ENCODE peak calls at places on chromosome 18, in eight cellular contexts. U is lung, A is hepatocyte, H is endodermal cell, E is tibial nerve, C is upper lobe of right lung, G is neural progenitor cell, B is SK-N-SH. O is an unnamed sample.

GRCh38 chr18:67805261-67805660 is 288.7 kb upstream of the DSEL start:
- DNase-seq in U (no peak), A (no peak), H (no peak), E (no peak), C (no peak), G (peak; percentile 30), B (no peak), O (no peak)

GRCh38 chr18:23106575-23106974 is 28.7 kb upstream of the CABLES1 start:
- DNase-seq in U (no peak), A (peak; percentile 83), H (no peak), E (no peak), C (no peak), G (no peak), B (no peak), O (no peak)

GRCh38 chr18:48735070-48735676 is 196.3 kb downstream of the CTIF start:
- DNase-seq in U (no peak), A (no peak), H (peak; percentile 68), E (no peak), C (no peak), G (peak; percentile 35), B (no peak), O (no peak)

GRCh38 chr18:75350440-75350839 is 77.1 kb downstream of the SMIM21 start:
- DNase-seq in U (no peak), A (peak; percentile 59), H (peak; percentile 71), E (no peak), C (no peak), G (peak; percentile 65), B (no peak), O (no peak)

GRCh38 chr18:34222396-34223163 is 2.1 kb downstream of the NOL4 start:
- DNase-seq in U (no peak), A (peak; percentile 19), H (peak; percentile 87), E (no peak), C (peak; percentile 64), G (peak; percentile 73), B (peak; percentile 64), O (no peak)

GRCh38 chr18:66111018-66111417 is 360.2 kb downstream of the CDH7 start:
- DNase-seq in U (no peak), A (no peak), H (no peak), E (no peak), C (no peak), G (no peak), B (no peak), O (no peak)

GRCh38 chr18:77205769-77206168 is 43.9 kb upstream of the GALR1 start:
- DNase-seq in U (no peak), A (no peak), H (no peak), E (no peak), C (no peak), G (no peak), B (no peak), O (no peak)

GRCh38 chr18:6729247-6730091 is at the start of gene ARHGAP28:
- DNase-seq in U (peak; percentile 74), A (peak; percentile 96), H (peak; percentile 96), E (peak; percentile 41), C (peak; percentile 91), G (peak; percentile 96), B (peak; percentile 89), O (no peak)

GRCh38 chr18:63895190-63895589 is 7.7 kb downstream of the SERPINB2 start:
- DNase-seq in U (no peak), A (no peak), H (no peak), E (no peak), C (no peak), G (no peak), B (no peak), O (no peak)

GRCh38 chr18:33804258-33804657 is 226.2 kb downstream of the ASXL3 start:
- DNase-seq in U (no peak), A (peak; percentile 11), H (no peak), E (peak; percentile 12), C (no peak), G (no peak), B (no peak), O (no peak)

GRCh38 chr18:8623549-8624106 is 14.4 kb downstream of the RAB12 start:
- DNase-seq in U (peak; percentile 51), A (no peak), H (no peak), E (no peak), C (peak; percentile 76), G (no peak), B (no peak), O (no peak)

GRCh38 chr18:49168970-49169619 is 218.3 kb upstream of the SMAD7 start:
- DNase-seq in U (peak; percentile 37), A (peak; percentile 30), H (no peak), E (no peak), C (no peak), G (no peak), B (no peak), O (no peak)

GRCh38 chr18:75827781-75828274 is 400.3 kb upstream of the SMIM21 start:
- DNase-seq in U (no peak), A (peak; percentile 32), H (peak; percentile 45), E (no peak), C (no peak), G (no peak), B (no peak), O (no peak)

GRCh38 chr18:23640023-23640422 is 22.7 kb downstream of the ANKRD29 start:
- DNase-seq in U (no peak), A (peak; percentile 37), H (peak; percentile 63), E (no peak), C (no peak), G (no peak), B (no peak), O (no peak)

GRCh38 chr18:27787543-27787942 is 389.4 kb downstream of the CDH2 start:
- DNase-seq in U (no peak), A (no peak), H (no peak), E (no peak), C (no peak), G (no peak), B (no peak), O (no peak)

GRCh38 chr18:59470627-59471121 is 111.6 kb upstream of the LMAN1 start:
- DNase-seq in U (no peak), A (no peak), H (no peak), E (no peak), C (no peak), G (no peak), B (no peak), O (no peak)

GRCh38 chr18:8615397-8616025 is 6.3 kb downstream of the RAB12 start:
- DNase-seq in U (no peak), A (peak; percentile 66), H (no peak), E (peak; percentile 61), C (no peak), G (no peak), B (peak; percentile 69), O (no peak)

GRCh38 chr18:46109386-46109785 is 5.2 kb downstream of the HAUS1 start:
- DNase-seq in U (no peak), A (no peak), H (no peak), E (no peak), C (no peak), G (no peak), B (no peak), O (no peak)

GRCh38 chr18:46098616-46098933 is 479 bp upstream of the ATP5F1A start:
- DNase-seq in U (no peak), A (no peak), H (no peak), E (no peak), C (no peak), G (no peak), B (no peak), O (no peak)

GRCh38 chr18:46099463-46099862 is 1.4 kb upstream of the ATP5F1A start:
- DNase-seq in U (no peak), A (no peak), H (peak; percentile 45), E (no peak), C (no peak), G (no peak), B (no peak), O (no peak)

GRCh38 chr18:46104128-46104911 is at the start of gene HAUS1:
- DNase-seq in U (peak; percentile 93), A (peak; percentile 95), H (peak; percentile 98), E (peak; percentile 91), C (peak; percentile 96), G (peak; percentile 96), B (peak; percentile 96), O (peak; percentile 68)
- H3K27ac ChIP-seq in U (peak within 1 kb of the TSS; percentile 78), A (peak within 1 kb of the TSS; percentile 74), H (peak within 1 kb of the TSS; percentile 82), E (peak within 1 kb of the TSS; percentile 83), C (peak within 1 kb of the TSS; percentile 83), G (no peak within 1 kb of the TSS), B (peak within 1 kb of the TSS; percentile 68), O (peak within 1 kb of the TSS; percentile 23)

GRCh38 chr18:10783941-10784340 is 258.1 kb downstream of the NAPG start:
- DNase-seq in U (no peak), A (no peak), H (no peak), E (no peak), C (no peak), G (no peak), B (no peak), O (no peak)

GRCh38 chr18:10785798-10786197 is 260.0 kb downstream of the NAPG start:
- DNase-seq in U (no peak), A (no peak), H (no peak), E (no peak), C (no peak), G (no peak), B (no peak), O (no peak)

GRCh38 chr18:10787293-10787901 is 261.6 kb downstream of the NAPG start:
- DNase-seq in U (peak; percentile 84), A (peak; percentile 89), H (peak; percentile 93), E (peak; percentile 94), C (peak; percentile 83), G (peak; percentile 88), B (peak; percentile 34), O (peak; percentile 58)

GRCh38 chr18:10784596-10785202 is 258.9 kb downstream of the NAPG start:
- DNase-seq in U (no peak), A (no peak), H (no peak), E (no peak), C (no peak), G (no peak), B (no peak), O (no peak)
- H3K27ac ChIP-seq in U (no peak overlapping the region), A (no peak overlapping the region), H (no peak overlapping the region), E (no peak overlapping the region), C (no peak overlapping the region), G (no peak overlapping the region), B (no peak overlapping the region), O (no peak overlapping the region)

DNA sequence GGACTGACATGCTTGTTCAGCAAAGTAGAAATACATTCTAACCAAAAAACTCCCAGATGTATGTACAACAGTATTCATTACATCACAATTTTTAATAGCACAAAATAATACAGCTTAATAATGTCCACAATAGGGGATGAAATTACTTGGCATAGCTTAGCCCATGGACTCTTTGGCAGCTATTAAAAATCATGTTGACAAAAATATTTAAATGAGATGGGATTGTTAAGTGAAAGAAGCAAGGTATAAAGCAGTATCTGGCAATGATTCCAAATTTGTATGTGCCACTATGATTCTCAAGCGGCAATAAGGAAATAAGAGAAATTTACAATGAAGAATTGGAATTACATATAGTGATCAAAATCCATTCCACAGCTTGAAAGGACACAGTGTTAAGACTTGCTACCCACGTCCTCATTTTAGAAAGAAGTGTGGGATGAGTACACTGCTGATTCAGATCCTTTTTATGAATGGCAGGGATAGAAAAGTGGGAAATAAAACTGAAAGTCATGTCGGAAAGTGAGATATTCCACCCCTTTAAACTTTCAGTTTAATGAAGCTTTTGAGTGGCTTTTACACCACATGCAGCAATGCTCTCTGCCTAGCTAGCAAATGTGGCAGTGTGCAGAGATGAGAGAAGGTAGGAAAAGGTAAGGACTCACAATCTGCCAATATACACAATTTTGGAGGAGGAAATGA is 2.4 kb downstream of the GAREM1 start:
- DNase-seq in U (no peak), A (no peak), H (no peak), E (no peak), C (no peak), G (no peak), B (no peak), O (no peak)
- H3K27ac ChIP-seq in U (no peak overlapping the region), A (no peak overlapping the region), H (no peak overlapping the region), E (peak overlapping the region; percentile 90), C (no peak overlapping the region), G (no peak overlapping the region), B (no peak overlapping the region), O (no peak overlapping the region)

GRCh38 chr18:37393221-37393828 is 172.3 kb downstream of the CELF4 start:
- DNase-seq in U (no peak), A (no peak), H (peak; percentile 55), E (no peak), C (no peak), G (no peak), B (peak; percentile 68), O (no peak)
- H3K27ac ChIP-seq in U (no peak overlapping the region), A (no peak overlapping the region), H (no peak overlapping the region), E (no peak overlapping the region), C (no peak overlapping the region), G (no peak overlapping the region), B (no peak overlapping the region), O (no peak overlapping the region)